ENCODE peak calls at places on chromosome 13, in ten cellular contexts. Y, T, K, L, J, A, F, B, Q and U are unnamed samples.
A peak's percentile ranks its signal among the peaks of the same experiment; 100 is the strongest.

GRCh38 chr13:74288361-74288911 is 154.2 kb upstream of the KLF12 start:
- DNase-seq in T (no peak), J (no peak), A (no peak), B (no peak), F (no peak), Y (no peak), L (peak; percentile 30), K (no peak), Q (peak; percentile 16), U (peak; percentile 14)

GRCh38 chr13:95713651-95714050 is 36.7 kb downstream of the DNAJC3 start:
- DNase-seq in K (no peak), B (no peak), T (peak; percentile 44), Y (peak; percentile 27), Q (no peak), L (no peak), F (no peak), A (no peak), J (no peak), U (no peak)

GRCh38 chr13:98279473-98280175 is 102.6 kb upstream of the RNF113B start:
- DNase-seq in Y (no peak), L (no peak), J (no peak), Q (no peak), F (no peak), B (no peak), A (no peak), K (no peak), T (no peak), U (no peak)

GRCh38 chr13:20130652-20131051 is 30.2 kb downstream of the GJA3 start:
- DNase-seq in A (no peak), B (no peak), L (no peak), F (no peak), J (no peak), T (no peak), Y (no peak), K (no peak), Q (no peak), U (no peak)

GRCh38 chr13:39047560-39047959 is 9.3 kb downstream of the NHLRC3 start:
- DNase-seq in A (no peak), Q (no peak), F (no peak), T (no peak), B (no peak), Y (no peak), K (no peak), J (no peak), L (peak; percentile 24), U (no peak)

GRCh38 chr13:88736026-88736425 is 1064.9 kb downstream of the SLITRK5 start:
- DNase-seq in Q (no peak), L (no peak), T (no peak), Y (no peak), K (no peak), B (no peak), F (no peak), A (no peak), J (no peak), U (no peak)

GRCh38 chr13:109785141-109785891 is 1.1 kb downstream of the IRS2 start:
- DNase-seq in K (peak; percentile 53), B (no peak), T (no peak), J (peak; percentile 79), Y (peak; percentile 57), L (peak; percentile 62), A (no peak), F (no peak), Q (peak; percentile 68), U (peak; percentile 36)

GRCh38 chr13:58583961-58584360 is 952.4 kb downstream of the PCDH17 start:
- DNase-seq in B (no peak), T (no peak), F (no peak), J (no peak), L (no peak), A (no peak), Y (no peak), K (no peak), Q (no peak), U (no peak)

GRCh38 chr13:113959198-113959597 is 14.7 kb downstream of the C13orf46 start:
- DNase-seq in T (no peak), K (no peak), J (no peak), Y (no peak), F (no peak), L (no peak), B (no peak), A (no peak), Q (no peak), U (no peak)

GRCh38 chr13:95420501-95420900 is 119.2 kb upstream of the ABCC4 start:
- DNase-seq in K (no peak), F (no peak), L (no peak), Q (no peak), J (no peak), T (no peak), Y (no peak), B (no peak), A (no peak), U (no peak)

GRCh38 chr13:110278859-110279258 is 28.1 kb downstream of the COL4A1 start:
- DNase-seq in K (no peak), L (no peak), T (no peak), Y (no peak), A (no peak), F (no peak), B (no peak), J (no peak), Q (no peak), U (no peak)

GRCh38 chr13:89457977-89458376 is 1786.8 kb downstream of the SLITRK5 start:
- DNase-seq in K (peak; percentile 26), A (peak; percentile 13), J (no peak), Y (peak; percentile 34), Q (peak; percentile 90), F (no peak), B (no peak), L (no peak), T (no peak), U (no peak)

GRCh38 chr13:101691326-101691725 is 238.9 kb downstream of the ITGBL1 start:
- DNase-seq in Y (no peak), L (no peak), T (peak; percentile 18), A (no peak), F (no peak), B (no peak), J (no peak), Q (no peak), K (no peak), U (no peak)
- TF ChIP-seq CTCF in Y (no peak), L (no peak), T (no peak), A (no peak), F (no peak), B (no peak), J (no peak), Q (no peak), K (no peak), U (no peak)

GRCh38 chr13:78569029-78569428 is 34.3 kb downstream of the POU4F1 start:
- DNase-seq in Y (no peak), K (no peak), J (no peak), F (no peak), T (no peak), A (no peak), B (no peak), L (no peak), Q (no peak), U (no peak)
- TF ChIP-seq CTCF in Y (no peak), K (no peak), J (no peak), F (no peak), T (no peak), A (no peak), B (no peak), L (no peak), Q (no peak), U (no peak)

DNA sequence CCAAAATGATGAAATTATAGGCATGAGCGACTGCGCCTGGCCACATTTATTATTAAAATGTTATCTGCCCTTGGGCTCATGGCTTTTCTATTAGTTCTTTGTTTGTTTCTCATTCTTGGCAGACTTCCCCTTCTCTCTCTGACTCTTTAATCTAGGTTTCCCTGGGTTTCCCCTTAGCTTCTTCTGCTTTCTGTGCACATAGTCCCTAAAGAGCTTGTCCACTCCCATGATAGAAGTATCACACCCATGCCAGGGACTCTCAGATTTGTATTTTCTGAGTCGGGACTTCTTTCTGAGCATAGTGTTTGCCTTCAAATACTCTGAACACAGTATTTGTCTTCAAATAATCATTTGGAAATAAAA is 38.6 kb upstream of the ITM2B start:
- DNase-seq in T (no peak), F (no peak), B (no peak), L (no peak), Y (no peak), A (no peak), J (no peak), K (peak; percentile 29), Q (peak; percentile 55), U (no peak)
- TF ChIP-seq CTCF in T (no peak), F (no peak), B (no peak), L (no peak), Y (no peak), A (no peak), J (no peak), K (no peak), Q (no peak), U (no peak)

GRCh38 chr13:94112731-94113130 is 366.8 kb downstream of the DCT start:
- DNase-seq in T (no peak), B (no peak), J (no peak), F (no peak), Q (no peak), L (no peak), Y (no peak), A (no peak), K (no peak), U (no peak)
- TF ChIP-seq CTCF in T (peak; percentile 25), B (no peak), J (no peak), F (no peak), Q (no peak), L (no peak), Y (no peak), A (peak; percentile 26), K (no peak), U (no peak)

DNA sequence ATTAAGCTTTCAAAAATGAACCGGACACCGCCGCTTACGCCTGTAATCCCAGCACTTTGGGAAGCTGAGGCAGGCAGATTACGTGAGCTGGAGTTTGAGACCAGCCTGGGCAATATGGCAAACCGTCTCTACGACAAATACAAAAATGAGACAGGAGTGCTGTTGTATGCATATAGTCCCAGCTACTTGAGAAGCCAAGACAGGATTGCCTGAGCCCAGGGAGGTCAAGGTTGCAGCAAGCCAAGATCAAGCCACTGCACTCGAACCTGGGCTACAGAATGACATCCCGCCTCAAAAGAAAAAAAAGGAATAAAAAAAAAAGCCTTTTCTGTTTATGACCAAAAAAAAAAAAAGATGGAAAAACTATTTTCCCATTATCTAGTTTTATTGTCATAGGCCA is 96.4 kb downstream of the RBM26 start:
- DNase-seq in K (no peak), J (no peak), A (no peak), B (no peak), Y (no peak), T (no peak), L (no peak), Q (no peak), F (no peak), U (no peak)
- TF ChIP-seq CTCF in K (no peak), J (no peak), A (no peak), B (no peak), Y (no peak), T (no peak), L (no peak), Q (no peak), F (no peak), U (no peak)

DNA sequence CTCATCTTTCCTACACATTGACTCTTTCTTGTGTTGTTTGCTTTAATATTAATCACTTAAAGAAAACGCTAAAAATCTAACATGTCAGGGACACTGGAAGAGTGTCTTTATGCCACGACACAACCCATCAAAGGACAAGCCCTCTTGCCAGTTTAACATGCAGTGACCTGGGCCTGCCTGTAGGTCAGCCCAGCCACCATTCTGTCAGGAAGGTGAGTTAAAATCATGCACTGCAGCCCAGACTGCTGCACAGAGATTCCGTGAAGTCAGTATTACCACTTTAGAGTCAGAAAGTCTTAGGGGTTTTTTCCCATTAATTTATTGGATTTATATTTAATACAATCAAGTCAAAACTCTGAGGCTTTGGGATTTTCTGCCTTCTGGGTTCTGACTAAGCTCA is 58.0 kb downstream of the TNFRSF19 start:
- DNase-seq in Q (no peak), L (no peak), A (no peak), T (no peak), K (no peak), F (no peak), J (no peak), B (no peak), Y (no peak), U (no peak)
- TF ChIP-seq CTCF in Q (peak; percentile 1), L (no peak), A (no peak), T (no peak), K (no peak), F (no peak), J (no peak), B (no peak), Y (no peak), U (no peak)